ENCODE peak calls at places on chromosome X, in eight cellular contexts. C is GM12865, X is brain microvascular endothelial cell, Y is fibroblast of pulmonary artery, D is tibial nerve, Z is left ventricle myocardium inferior, S is HCT116, N is transverse colon. H is an unnamed sample.

GRCh38 chrX:70480660-70481018 is 36.0 kb downstream of the DLG3 start:
- DNase-seq in D (no peak), Z (peak; percentile 35), N (no peak), Y (peak; percentile 24), C (no peak), X (peak; percentile 20), S (no peak), H (no peak)

GRCh38 chrX:154791467-154791866 is 13.8 kb downstream of the MPP1 start:
- DNase-seq in X (no peak), Y (no peak), Z (no peak), D (no peak), S (no peak), C (no peak), N (no peak), H (no peak)

GRCh38 chrX:139831017-139831416 is 101.8 kb downstream of the ATP11C start:
- DNase-seq in Z (no peak), S (no peak), C (no peak), N (no peak), Y (peak; percentile 7), D (no peak), X (no peak), H (no peak)

GRCh38 chrX:40358994-40359393 is 221.8 kb upstream of the ATP6AP2 start:
- DNase-seq in D (no peak), Y (no peak), C (no peak), N (no peak), S (no peak), Z (no peak), X (no peak), H (no peak)

GRCh38 chrX:30702736-30703135 is 49.5 kb downstream of the GK start:
- DNase-seq in Y (peak; percentile 73), Z (no peak), N (no peak), X (peak; percentile 80), S (no peak), D (no peak), C (no peak), H (peak; percentile 26)

GRCh38 chrX:153773218-153773611 is 7.6 kb upstream of the SRPK3 start:
- DNase-seq in X (no peak), D (no peak), S (no peak), Z (no peak), C (no peak), Y (no peak), N (no peak), H (no peak)

GRCh38 chrX:47156611-47157520 is 11.8 kb downstream of the RBM10 start:
- DNase-seq in C (no peak), Z (no peak), N (no peak), S (no peak), X (no peak), Y (no peak), D (no peak), H (peak; percentile 15)

GRCh38 chrX:43785930-43786591 is 96.2 kb downstream of the MAOB start:
- DNase-seq in S (no peak), N (no peak), Z (no peak), X (no peak), C (no peak), D (no peak), Y (no peak), H (no peak)

GRCh38 chrX:29466441-29466840 is 748.9 kb upstream of the MAGEB2 start:
- DNase-seq in C (no peak), Y (peak; percentile 24), D (no peak), Z (no peak), X (no peak), S (no peak), N (no peak), H (peak; percentile 9)

GRCh38 chrX:70196961-70197805 is 19.9 kb downstream of the DGAT2L6 start:
- DNase-seq in S (peak; percentile 60), Z (peak; percentile 11), N (peak; percentile 62), D (peak; percentile 16), X (peak; percentile 32), Y (peak; percentile 61), C (peak; percentile 67), H (no peak)

GRCh38 chrX:24347871-24348270 is 12.6 kb upstream of the SUPT20HL1 start:
- DNase-seq in C (no peak), Z (no peak), Y (peak; percentile 39), X (no peak), N (no peak), D (no peak), S (no peak), H (no peak)

GRCh38 chrX:34881671-34882070 is 60.9 kb upstream of the FAM47B start:
- DNase-seq in Y (no peak), C (no peak), Z (no peak), D (no peak), S (no peak), N (no peak), X (no peak), H (no peak)

GRCh38 chrX:103063918-103064434 is at the start of gene BEX1:
- DNase-seq in Y (peak; percentile 65), X (peak; percentile 54), Z (no peak), S (no peak), C (no peak), D (no peak), N (peak; percentile 11), H (peak; percentile 9)

GRCh38 chrX:48896611-48897011 is 957 bp downstream of the TIMM17B start:
- DNase-seq in C (no peak), N (no peak), Y (peak; percentile 42), D (no peak), S (no peak), X (no peak), Z (no peak), H (no peak)

GRCh38 chrX:31271615-31272471 is 200.0 kb upstream of the FTHL17 start:
- DNase-seq in C (no peak), N (no peak), Y (no peak), X (no peak), Z (no peak), S (no peak), D (no peak), H (no peak)

GRCh38 chrX:56226980-56227379 is 5.2 kb upstream of the KLF8 start:
- DNase-seq in N (no peak), Y (no peak), Z (no peak), D (no peak), S (no peak), C (peak; percentile 10), X (no peak), H (no peak)

GRCh38 chrX:136047969-136048368 is 62.7 kb downstream of the SLC9A6 start:
- DNase-seq in Y (no peak), S (no peak), D (no peak), C (no peak), X (peak; percentile 25), N (no peak), Z (no peak), H (no peak)

GRCh38 chrX:140799216-140799615 is 89.7 kb downstream of the LINC00632 start:
- DNase-seq in S (no peak), X (no peak), N (no peak), Y (no peak), C (no peak), D (no peak), Z (no peak), H (no peak)

GRCh38 chrX:29231800-29232199 is 644.6 kb downstream of the IL1RAPL1 start:
- DNase-seq in N (no peak), Z (no peak), S (no peak), X (no peak), D (no peak), Y (peak; percentile 35), C (no peak), H (no peak)

GRCh38 chrX:54754854-54755253 is 43.2 kb downstream of the ITIH6 start:
- DNase-seq in D (no peak), C (no peak), Y (no peak), Z (no peak), X (no peak), S (no peak), N (no peak), H (no peak)

GRCh38 chrX:107825698-107826285 is at the start of gene MID2:
- DNase-seq in X (no peak), D (peak; percentile 25), C (peak; percentile 16), N (peak; percentile 69), S (peak; percentile 29), Z (peak; percentile 24), Y (peak; percentile 43), H (no peak)

GRCh38 chrX:152641996-152642395 is 4.3 kb downstream of the GABRQ start:
- DNase-seq in D (no peak), Y (peak; percentile 1), C (peak; percentile 56), X (no peak), Z (no peak), S (no peak), N (no peak), H (no peak)

DNA sequence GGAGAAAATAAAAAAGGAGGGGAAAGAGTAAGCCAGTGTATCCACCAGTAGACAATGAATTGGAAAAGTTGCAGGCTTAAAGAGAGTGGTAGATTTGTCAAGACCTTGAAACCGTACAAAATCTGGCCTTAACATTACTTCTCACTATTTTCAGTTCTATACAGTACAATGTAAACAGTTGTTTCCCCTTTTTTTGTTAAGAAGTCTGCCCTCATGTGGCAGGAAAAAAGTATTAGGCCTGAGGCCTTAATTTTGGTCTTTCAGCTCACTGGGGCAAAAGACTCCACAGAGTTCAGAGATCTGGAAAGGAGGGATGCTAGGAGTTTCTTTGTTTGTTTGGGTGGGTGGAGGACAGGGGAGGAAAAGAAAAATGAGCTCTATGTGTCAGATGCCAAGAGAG is 92.8 kb upstream of the CCDC160 start:
- DNase-seq in Y (peak; percentile 11), C (peak; percentile 7), N (no peak), Z (no peak), S (peak; percentile 1), X (no peak), D (no peak), H (no peak)
- TF ChIP-seq CTCF in Y (peak; percentile 44), C (peak; percentile 27), N (peak; percentile 5), Z (peak; percentile 17), S (peak; percentile 44), X (peak; percentile 49), D (no peak), H (peak; percentile 39)

GRCh38 chrX:64894454-64895038 is 81.7 kb downstream of the ZC4H2 start:
- DNase-seq in Y (peak; percentile 9), X (no peak), C (peak; percentile 54), D (no peak), S (peak; percentile 12), Z (no peak), N (peak; percentile 51), H (no peak)
- H3K4me3 ChIP-seq in Y (no peak overlapping the region), X (no peak overlapping the region), C (no peak overlapping the region), D (no peak overlapping the region), S (no peak overlapping the region), Z (no peak overlapping the region), N (no peak overlapping the region), H (no peak overlapping the region)

GRCh38 chrX:72340572-72340971 is 34.9 kb upstream of the CITED1 start:
- DNase-seq in N (no peak), X (no peak), Z (no peak), C (no peak), D (no peak), S (no peak), Y (no peak), H (no peak)
- TF ChIP-seq CTCF in N (no peak), X (no peak), Z (no peak), C (no peak), D (no peak), S (no peak), Y (no peak), H (no peak)

DNA sequence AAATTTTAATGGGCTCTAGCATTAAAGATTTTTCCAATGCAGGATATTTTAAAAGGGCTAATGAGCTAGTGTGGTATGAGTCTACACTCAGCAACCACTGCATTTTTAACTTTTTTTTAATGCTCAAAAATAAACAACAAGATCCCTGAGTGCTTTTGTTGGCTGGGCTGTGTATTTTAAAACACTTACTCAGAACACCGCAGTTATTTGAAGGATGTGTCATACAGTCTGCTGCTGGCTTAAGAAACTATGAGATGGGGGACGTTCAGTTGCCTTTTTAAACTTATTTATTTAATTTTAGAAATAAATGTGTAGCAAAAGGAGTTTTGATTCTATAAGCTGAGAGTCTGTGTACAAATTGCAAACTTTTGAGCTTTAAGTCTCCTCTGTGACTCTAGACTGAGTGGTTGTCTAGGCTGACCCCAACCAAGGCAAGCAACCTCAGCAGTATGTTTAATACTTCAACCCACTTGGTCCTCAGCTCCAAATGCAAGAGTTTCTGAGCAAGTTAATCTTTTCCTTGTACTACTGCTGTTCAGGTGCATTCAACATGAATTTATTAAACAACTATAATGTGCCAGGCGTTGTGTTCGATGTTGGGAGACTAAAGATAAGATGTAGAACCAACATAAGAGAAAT is 278.6 kb upstream of the DIPK2B start:
- DNase-seq in X (peak; percentile 75), D (no peak), C (no peak), Z (no peak), Y (peak; percentile 76), S (peak; percentile 56), N (no peak), H (peak; percentile 82)
- H3K4me3 ChIP-seq in X (no peak overlapping the region), D (no peak overlapping the region), C (no peak overlapping the region), Z (no peak overlapping the region), Y (no peak overlapping the region), S (no peak overlapping the region), N (no peak overlapping the region), H (no peak overlapping the region)